ENCODE peak calls at places on chromosomes 2 and 18, in seven cellular contexts. B is fibroblast of gingiva; C is iris pigment epithelial cell; U is activated CD4-positive, CD25-positive, alpha-beta regulatory T cell; T is activated CD4-positive, alpha-beta T cell treated with anti-CD3 and anti-CD28 coated beads, Interleukin-2, amount 50 U/mL, for 48 hours; J is cardiac fibroblast; F is amniotic epithelial cell. M is an unnamed sample.

GRCh38 chr18:74951165-74951760 is 257.7 kb downstream of the PTGR3 start:
- DNase-seq in T (no peak), B (peak), F (peak), J (peak), U (no peak), C (peak), M (peak)

GRCh38 chr2:186459009-186459408 is 27.1 kb upstream of the ZC3H15 start:
- DNase-seq in C (peak), U (no peak), J (peak), B (no peak), T (no peak), F (peak), M (peak)

GRCh38 chr2:227818569-227819397 is 5.1 kb downstream of the CCL20 start:
- DNase-seq in T (peak), J (no peak), F (peak), U (no peak), B (no peak), C (peak), M (no peak)

GRCh38 chr2:204692790-204693189 is 147.5 kb downstream of the PARD3B start:
- DNase-seq in C (no peak), T (no peak), B (no peak), U (no peak), F (no peak), J (no peak), M (no peak)

GRCh38 chr2:222611684-222612083 is 44.2 kb downstream of the FARSB start:
- DNase-seq in U (no peak), B (no peak), T (no peak), C (no peak), F (no peak), J (no peak), M (no peak)

GRCh38 chr18:12839526-12840196 is 44.4 kb downstream of the PTPN2 start:
- DNase-seq in U (no peak), B (peak), F (peak), T (peak), J (peak), C (peak), M (peak)

GRCh38 chr2:46915281-46915810 is at the start of gene MCFD2:
- DNase-seq in T (no peak), B (peak), U (no peak), F (no peak), C (peak), J (peak), M (peak)

GRCh38 chr18:12883003-12883683 is 894 bp downstream of the PTPN2 start:
- DNase-seq in J (no peak), F (no peak), U (no peak), B (no peak), C (no peak), T (no peak), M (no peak)

GRCh38 chr2:194883711-194884110 is 773.3 kb upstream of the SLC39A10 start:
- DNase-seq in T (no peak), B (no peak), F (no peak), U (no peak), C (no peak), J (no peak), M (no peak)

GRCh38 chr18:36185901-36186460 is 1.3 kb upstream of the MOCOS start:
- DNase-seq in C (no peak), F (no peak), T (no peak), B (no peak), U (no peak), J (no peak), M (no peak)

GRCh38 chr2:77566131-77566530 is 44.0 kb upstream of the LRRTM4 start:
- DNase-seq in C (peak), U (no peak), J (no peak), B (no peak), F (peak), T (no peak), M (no peak)

GRCh38 chr2:85794491-85795121 is 40.8 kb downstream of the ATOH8 start:
- DNase-seq in C (no peak), B (no peak), U (no peak), F (no peak), T (no peak), J (no peak), M (no peak)

GRCh38 chr2:127161176-127162136 is 54.5 kb upstream of the BIN1 start:
- DNase-seq in F (no peak), T (no peak), C (no peak), B (no peak), U (no peak), J (no peak), M (no peak)

GRCh38 chr2:9423922-9424272 is 443 bp downstream of the CPSF3 start:
- DNase-seq in F (no peak), J (peak), U (no peak), C (peak), T (peak), B (peak), M (peak)

GRCh38 chr2:120525056-120526046 is 179.4 kb downstream of the INHBB start:
- DNase-seq in F (no peak), U (no peak), C (no peak), B (no peak), T (no peak), J (no peak), M (peak)